ENCODE peak calls at places on chromosome 13, in eight cellular contexts. One of them, this sample, is unnamed.

GRCh38 chr13:24385902-24386301 is 76.5 kb downstream of the C1QTNF9 start:
- DNase-seq in ovary: no peak
- DNase-seq in left lung: no peak
- DNase-seq in PC-9: no peak
- DNase-seq in mucosa of descending colon: no peak
- DNase-seq in stomach: no peak
- DNase-seq in adrenal gland: no peak
- DNase-seq in uterus: no peak
- DNase-seq in this sample: no peak

GRCh38 chr13:93248627-93249047 is 22.0 kb downstream of the GPC6 start:
- DNase-seq in mucosa of descending colon: no peak
- DNase-seq in stomach: peak; percentile 31
- DNase-seq in adrenal gland: no peak
- DNase-seq in left lung: peak; percentile 82
- DNase-seq in ovary: no peak
- DNase-seq in PC-9: no peak
- DNase-seq in uterus: no peak
- DNase-seq in this sample: no peak

GRCh38 chr13:41188584-41188983 is 5.8 kb downstream of the KBTBD7 start:
- DNase-seq in uterus: no peak
- DNase-seq in PC-9: no peak
- DNase-seq in adrenal gland: no peak
- DNase-seq in mucosa of descending colon: no peak
- DNase-seq in stomach: no peak
- DNase-seq in ovary: no peak
- DNase-seq in left lung: no peak
- DNase-seq in this sample: no peak

GRCh38 chr13:113170503-113170902 is 12.1 kb downstream of the PROZ start:
- DNase-seq in stomach: no peak
- DNase-seq in PC-9: no peak
- DNase-seq in ovary: no peak
- DNase-seq in adrenal gland: no peak
- DNase-seq in left lung: no peak
- DNase-seq in uterus: no peak
- DNase-seq in mucosa of descending colon: no peak
- DNase-seq in this sample: no peak

GRCh38 chr13:49926019-49926418 is 10.1 kb downstream of the SPRYD7 start:
- DNase-seq in PC-9: no peak
- DNase-seq in mucosa of descending colon: no peak
- DNase-seq in ovary: no peak
- DNase-seq in adrenal gland: no peak
- DNase-seq in uterus: no peak
- DNase-seq in stomach: no peak
- DNase-seq in left lung: no peak
- DNase-seq in this sample: no peak

GRCh38 chr13:77465595-77466195 is 69.8 kb upstream of the SCEL start:
- DNase-seq in uterus: no peak
- DNase-seq in ovary: no peak
- DNase-seq in stomach: no peak
- DNase-seq in mucosa of descending colon: no peak
- DNase-seq in PC-9: no peak
- DNase-seq in left lung: no peak
- DNase-seq in adrenal gland: no peak
- DNase-seq in this sample: no peak

GRCh38 chr13:49214917-49215376 is 5.2 kb upstream of the MLNR start:
- DNase-seq in uterus: no peak
- DNase-seq in left lung: peak; percentile 75
- DNase-seq in ovary: no peak
- DNase-seq in adrenal gland: no peak
- DNase-seq in mucosa of descending colon: peak; percentile 52
- DNase-seq in PC-9: peak; percentile 8
- DNase-seq in stomach: peak; percentile 42
- DNase-seq in this sample: no peak

GRCh38 chr13:39888865-39889810 is 233.7 kb downstream of the COG6 start:
- DNase-seq in left lung: no peak
- DNase-seq in mucosa of descending colon: no peak
- DNase-seq in uterus: no peak
- DNase-seq in PC-9: peak; percentile 14
- DNase-seq in ovary: no peak
- DNase-seq in adrenal gland: no peak
- DNase-seq in stomach: no peak
- DNase-seq in this sample: no peak

GRCh38 chr13:114112231-114112825 is 20.1 kb downstream of the RASA3 start:
- DNase-seq in mucosa of descending colon: peak; percentile 23
- DNase-seq in uterus: peak; percentile 10
- DNase-seq in PC-9: no peak
- DNase-seq in stomach: no peak
- DNase-seq in ovary: peak; percentile 11
- DNase-seq in left lung: no peak
- DNase-seq in adrenal gland: no peak
- DNase-seq in this sample: peak; percentile 63

GRCh38 chr13:105825071-105825470 is 710.4 kb downstream of the EFNB2 start:
- DNase-seq in PC-9: no peak
- DNase-seq in stomach: no peak
- DNase-seq in left lung: no peak
- DNase-seq in mucosa of descending colon: no peak
- DNase-seq in adrenal gland: no peak
- DNase-seq in uterus: no peak
- DNase-seq in ovary: no peak
- DNase-seq in this sample: no peak

GRCh38 chr13:113447596-113447995 is 5.7 kb downstream of the ADPRHL1 start:
- DNase-seq in mucosa of descending colon: no peak
- DNase-seq in ovary: no peak
- DNase-seq in stomach: no peak
- DNase-seq in PC-9: no peak
- DNase-seq in adrenal gland: no peak
- DNase-seq in uterus: no peak
- DNase-seq in left lung: no peak
- DNase-seq in this sample: peak; percentile 31

GRCh38 chr13:25132021-25132420 is 36.1 kb downstream of the PABPC3 start:
- DNase-seq in left lung: no peak
- DNase-seq in adrenal gland: no peak
- DNase-seq in stomach: no peak
- DNase-seq in PC-9: no peak
- DNase-seq in uterus: no peak
- DNase-seq in ovary: no peak
- DNase-seq in mucosa of descending colon: no peak
- DNase-seq in this sample: no peak

GRCh38 chr13:92838786-92839185 is 387.8 kb upstream of the GPC6 start:
- DNase-seq in ovary: no peak
- DNase-seq in adrenal gland: no peak
- DNase-seq in stomach: no peak
- DNase-seq in PC-9: no peak
- DNase-seq in left lung: no peak
- DNase-seq in uterus: no peak
- DNase-seq in mucosa of descending colon: no peak
- DNase-seq in this sample: no peak

GRCh38 chr13:42239644-42240043 is 32.3 kb upstream of the AKAP11 start:
- DNase-seq in mucosa of descending colon: no peak
- DNase-seq in ovary: no peak
- DNase-seq in uterus: no peak
- DNase-seq in left lung: no peak
- DNase-seq in stomach: no peak
- DNase-seq in adrenal gland: no peak
- DNase-seq in PC-9: no peak
- DNase-seq in this sample: no peak

GRCh38 chr13:77990973-77991372 is 72.3 kb upstream of the EDNRB start:
- DNase-seq in left lung: no peak
- DNase-seq in adrenal gland: no peak
- DNase-seq in uterus: no peak
- DNase-seq in PC-9: no peak
- DNase-seq in ovary: no peak
- DNase-seq in stomach: no peak
- DNase-seq in mucosa of descending colon: no peak
- DNase-seq in this sample: no peak

GRCh38 chr13:113327391-113327765 is 30.3 kb downstream of the LAMP1 start:
- DNase-seq in mucosa of descending colon: no peak
- DNase-seq in uterus: no peak
- DNase-seq in ovary: no peak
- DNase-seq in PC-9: no peak
- DNase-seq in adrenal gland: no peak
- DNase-seq in left lung: no peak
- DNase-seq in stomach: no peak
- DNase-seq in this sample: no peak

GRCh38 chr13:94550030-94550738 is 45.8 kb downstream of the TGDS start:
- DNase-seq in adrenal gland: no peak
- DNase-seq in mucosa of descending colon: no peak
- DNase-seq in stomach: peak; percentile 39
- DNase-seq in ovary: no peak
- DNase-seq in PC-9: no peak
- DNase-seq in uterus: no peak
- DNase-seq in left lung: no peak
- DNase-seq in this sample: no peak

GRCh38 chr13:111541345-111541744 is 220.9 kb downstream of the TEX29 start:
- DNase-seq in left lung: peak; percentile 24
- DNase-seq in stomach: no peak
- DNase-seq in adrenal gland: no peak
- DNase-seq in mucosa of descending colon: no peak
- DNase-seq in ovary: no peak
- DNase-seq in uterus: no peak
- DNase-seq in PC-9: no peak
- DNase-seq in this sample: no peak

DNA sequence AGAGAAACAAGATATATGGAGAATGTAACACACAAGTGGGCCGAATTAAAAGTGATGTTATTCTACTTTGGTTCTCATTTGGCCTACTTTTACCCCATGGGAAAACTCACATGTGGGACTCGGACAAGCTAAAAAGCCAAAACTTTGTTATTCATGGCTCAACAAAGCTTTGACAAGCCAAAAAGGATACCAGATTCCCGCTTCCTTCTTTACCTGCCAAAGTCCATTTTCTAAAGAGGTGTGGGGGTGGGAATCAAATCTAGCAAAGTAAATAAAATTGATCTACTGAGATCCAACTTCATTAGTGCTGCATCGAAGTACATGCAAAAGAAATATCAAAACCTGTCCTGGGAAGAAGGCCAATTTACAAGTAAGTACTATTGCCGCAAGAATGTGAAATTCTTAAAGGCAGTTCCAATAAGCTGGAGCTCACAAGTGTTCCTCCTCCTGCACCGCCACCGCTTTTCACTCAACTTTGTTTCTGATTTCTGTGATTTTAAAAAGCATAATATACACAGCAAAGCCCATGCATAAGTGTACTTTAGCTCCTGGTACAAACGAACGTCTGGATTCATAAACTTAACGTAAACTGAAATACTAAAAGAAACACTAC is 1.1 kb downstream of the LNX2 start:
- DNase-seq in left lung: no peak
- DNase-seq in PC-9: no peak
- DNase-seq in mucosa of descending colon: no peak
- DNase-seq in adrenal gland: no peak
- DNase-seq in ovary: no peak
- DNase-seq in stomach: no peak
- DNase-seq in uterus: no peak
- DNase-seq in this sample: no peak
- H3K4me3 ChIP-seq in left lung: peak overlapping the region; percentile 90
- H3K4me3 ChIP-seq in PC-9: peak overlapping the region; percentile 100
- H3K4me3 ChIP-seq in mucosa of descending colon: no peak overlapping the region
- H3K4me3 ChIP-seq in adrenal gland: peak overlapping the region; percentile 80
- H3K4me3 ChIP-seq in ovary: peak overlapping the region; percentile 72
- H3K4me3 ChIP-seq in stomach: peak overlapping the region; percentile 87
- H3K4me3 ChIP-seq in uterus: peak overlapping the region; percentile 89
- H3K4me3 ChIP-seq in this sample: peak overlapping the region; percentile 90

GRCh38 chr13:97246596-97246995 is 24.5 kb downstream of the MBNL2 start:
- DNase-seq in PC-9: no peak
- DNase-seq in ovary: no peak
- DNase-seq in left lung: no peak
- DNase-seq in mucosa of descending colon: no peak
- DNase-seq in stomach: no peak
- DNase-seq in uterus: no peak
- DNase-seq in adrenal gland: no peak
- DNase-seq in this sample: no peak
- H3K4me1 ChIP-seq in PC-9: peaks cover 17% of the 10 kb centered on the region
- H3K4me1 ChIP-seq in ovary: peaks cover 17% of the 10 kb centered on the region
- H3K4me1 ChIP-seq in left lung: peaks cover 66% of the 10 kb centered on the region
- H3K4me1 ChIP-seq in mucosa of descending colon: peaks cover 17% of the 10 kb centered on the region
- H3K4me1 ChIP-seq in stomach: peaks cover 65% of the 10 kb centered on the region
- H3K4me1 ChIP-seq in uterus: peaks cover 11% of the 10 kb centered on the region
- H3K4me1 ChIP-seq in adrenal gland: peaks cover 98% of the 10 kb centered on the region
- H3K4me1 ChIP-seq in this sample: peaks cover 18% of the 10 kb centered on the region

GRCh38 chr13:45048890-45049407 is 59.6 kb downstream of the GPALPP1 start:
- DNase-seq in stomach: no peak
- DNase-seq in mucosa of descending colon: no peak
- DNase-seq in left lung: no peak
- DNase-seq in adrenal gland: no peak
- DNase-seq in uterus: no peak
- DNase-seq in ovary: no peak
- DNase-seq in PC-9: no peak
- DNase-seq in this sample: no peak

GRCh38 chr13:45047394-45048328 is 58.3 kb downstream of the GPALPP1 start:
- DNase-seq in left lung: no peak
- DNase-seq in PC-9: peak; percentile 77
- DNase-seq in mucosa of descending colon: peak; percentile 81
- DNase-seq in uterus: peak; percentile 68
- DNase-seq in adrenal gland: peak; percentile 77
- DNase-seq in stomach: peak; percentile 80
- DNase-seq in ovary: peak; percentile 75
- DNase-seq in this sample: peak; percentile 73

GRCh38 chr13:45049478-45049877 is 60.1 kb downstream of the GPALPP1 start:
- DNase-seq in uterus: no peak
- DNase-seq in PC-9: no peak
- DNase-seq in ovary: no peak
- DNase-seq in mucosa of descending colon: no peak
- DNase-seq in adrenal gland: no peak
- DNase-seq in left lung: no peak
- DNase-seq in stomach: no peak
- DNase-seq in this sample: no peak

GRCh38 chr13:45042539-45042938 is 53.2 kb downstream of the GPALPP1 start:
- DNase-seq in ovary: no peak
- DNase-seq in PC-9: no peak
- DNase-seq in uterus: no peak
- DNase-seq in mucosa of descending colon: no peak
- DNase-seq in left lung: no peak
- DNase-seq in adrenal gland: no peak
- DNase-seq in stomach: no peak
- DNase-seq in this sample: no peak

DNA sequence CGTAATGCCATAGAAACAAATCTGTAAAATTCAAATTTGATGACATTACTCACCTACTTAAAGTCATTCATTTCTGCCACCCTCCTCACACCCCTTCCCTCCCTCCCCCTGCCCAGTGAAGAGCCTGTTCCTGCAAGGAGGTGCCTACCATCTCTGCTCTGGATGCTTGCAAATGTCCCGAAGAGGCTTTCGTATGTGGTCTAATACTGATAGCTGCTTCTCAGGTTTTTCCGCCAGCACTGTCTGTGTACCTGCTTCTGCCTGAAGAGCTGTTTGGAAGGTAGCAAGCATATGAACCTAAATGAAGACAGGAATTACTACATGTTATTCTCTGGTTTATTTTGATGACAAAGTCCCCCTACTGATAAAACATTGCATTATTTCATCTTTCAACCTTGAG is 57.1 kb downstream of the GPALPP1 start:
- DNase-seq in left lung: no peak
- DNase-seq in mucosa of descending colon: no peak
- DNase-seq in adrenal gland: no peak
- DNase-seq in stomach: no peak
- DNase-seq in ovary: no peak
- DNase-seq in uterus: no peak
- DNase-seq in PC-9: no peak
- DNase-seq in this sample: no peak
- H3K4me3 ChIP-seq in left lung: no peak overlapping the region
- H3K4me3 ChIP-seq in mucosa of descending colon: no peak overlapping the region
- H3K4me3 ChIP-seq in adrenal gland: peak overlapping the region; percentile 43
- H3K4me3 ChIP-seq in stomach: peak overlapping the region; percentile 47
- H3K4me3 ChIP-seq in ovary: no peak overlapping the region
- H3K4me3 ChIP-seq in uterus: no peak overlapping the region
- H3K4me3 ChIP-seq in PC-9: no peak overlapping the region
- H3K4me3 ChIP-seq in this sample: no peak overlapping the region

GRCh38 chr13:30416471-30416870 is 5.8 kb upstream of the UBE2L5 start:
- DNase-seq in adrenal gland: no peak
- DNase-seq in PC-9: no peak
- DNase-seq in mucosa of descending colon: no peak
- DNase-seq in uterus: no peak
- DNase-seq in ovary: no peak
- DNase-seq in stomach: no peak
- DNase-seq in left lung: no peak
- DNase-seq in this sample: no peak
- H3K4me1 ChIP-seq in adrenal gland: peaks cover 5% of the 10 kb centered on the region
- H3K4me1 ChIP-seq in PC-9: peaks cover 6% of the 10 kb centered on the region
- H3K4me1 ChIP-seq in mucosa of descending colon: peaks cover 5% of the 10 kb centered on the region
- H3K4me1 ChIP-seq in uterus: no peaks in the 10 kb centered on the region
- H3K4me1 ChIP-seq in ovary: no peaks in the 10 kb centered on the region
- H3K4me1 ChIP-seq in stomach: peaks cover 9% of the 10 kb centered on the region
- H3K4me1 ChIP-seq in left lung: peaks cover 21% of the 10 kb centered on the region
- H3K4me1 ChIP-seq in this sample: peaks cover 5% of the 10 kb centered on the region